ENCODE peak calls at places on chromosomes 12 and 14, in eight cellular contexts. B is CD8-positive, alpha-beta T cell; J is Caco-2; E is left ventricle myocardium inferior; Q is epithelial cell of proximal tubule; O is Peyer's patch; D is heart right ventricle; T is mammary epithelial cell. X is an unnamed sample.

GRCh38 chr14:72666610-72667009 is 227.3 kb downstream of the DPF3 start:
- DNase-seq in B (no peak), J (no peak), E (no peak), Q (peak; percentile 59), O (no peak), D (no peak), T (peak; percentile 90), X (peak; percentile 72)

GRCh38 chr14:88790501-88791251 is 2.1 kb downstream of the EML5 start:
- DNase-seq in B (no peak), J (no peak), E (no peak), Q (no peak), O (no peak), D (no peak), T (no peak), X (no peak)

GRCh38 chr12:4664111-4664510 is 15.2 kb downstream of the NDUFA9 start:
- DNase-seq in B (no peak), J (no peak), E (no peak), Q (peak; percentile 54), O (no peak), D (no peak), T (peak; percentile 61), X (peak; percentile 83)

GRCh38 chr12:51270067-51270846 is at the start of gene SMAGP:
- DNase-seq in B (peak; percentile 44), J (peak; percentile 94), E (peak; percentile 62), Q (no peak), O (peak; percentile 67), D (peak; percentile 64), T (peak; percentile 69), X (peak; percentile 30)

GRCh38 chr12:69415471-69416275 is 54.5 kb upstream of the FRS2 start:
- DNase-seq in B (no peak), J (peak; percentile 89), E (peak; percentile 25), Q (no peak), O (no peak), D (peak; percentile 32), T (peak; percentile 57), X (peak; percentile 95)

GRCh38 chr12:125936502-125936901 is 871.3 kb downstream of the AACS start:
- DNase-seq in B (no peak), J (no peak), E (no peak), Q (no peak), O (no peak), D (no peak), T (no peak), X (no peak)

GRCh38 chr14:87049886-87050820 is 942.8 kb downstream of the GALC start:
- DNase-seq in B (no peak), J (peak; percentile 70), E (no peak), Q (no peak), O (no peak), D (no peak), T (peak; percentile 75), X (peak; percentile 45)

GRCh38 chr12:79555006-79555925 is 135.5 kb downstream of the PAWR start:
- DNase-seq in B (no peak), J (no peak), E (no peak), Q (peak; percentile 61), O (no peak), D (no peak), T (peak; percentile 28), X (peak; percentile 71)

GRCh38 chr14:78005325-78005724 is 164.8 kb upstream of the NRXN3 start:
- DNase-seq in B (no peak), J (no peak), E (no peak), Q (peak; percentile 89), O (no peak), D (no peak), T (peak; percentile 91), X (peak; percentile 77)

GRCh38 chr12:113127791-113128199 is 7.8 kb downstream of the RASAL1 start:
- DNase-seq in B (no peak), J (no peak), E (no peak), Q (no peak), O (no peak), D (no peak), T (no peak), X (no peak)

GRCh38 chr12:131390408-131391100 is 320.3 kb upstream of the SFSWAP start:
- DNase-seq in B (no peak), J (peak; percentile 63), E (no peak), Q (no peak), O (no peak), D (no peak), T (no peak), X (no peak)

GRCh38 chr14:65208548-65208947 is 106.2 kb upstream of the MAX start:
- DNase-seq in B (no peak), J (no peak), E (no peak), Q (no peak), O (no peak), D (no peak), T (no peak), X (no peak)

GRCh38 chr14:105889666-105890473 is 363.5 kb downstream of the TMEM121 start:
- DNase-seq in B (no peak), J (peak; percentile 12), E (peak; percentile 8), Q (no peak), O (no peak), D (peak; percentile 3), T (no peak), X (no peak)

GRCh38 chr12:10153271-10154144 is 18.4 kb downstream of the OLR1 start:
- DNase-seq in B (peak; percentile 61), J (peak; percentile 78), E (peak; percentile 61), Q (no peak), O (peak; percentile 22), D (peak; percentile 70), T (peak; percentile 43), X (peak; percentile 62)

GRCh38 chr14:33315721-33316120 is 377.0 kb downstream of the NPAS3 start:
- DNase-seq in B (no peak), J (no peak), E (no peak), Q (no peak), O (no peak), D (no peak), T (no peak), X (peak; percentile 30)

GRCh38 chr14:100472094-100472455 is 115.1 kb downstream of the BEGAIN start:
- DNase-seq in B (no peak), J (no peak), E (no peak), Q (no peak), O (no peak), D (no peak), T (no peak), X (no peak)

DNA sequence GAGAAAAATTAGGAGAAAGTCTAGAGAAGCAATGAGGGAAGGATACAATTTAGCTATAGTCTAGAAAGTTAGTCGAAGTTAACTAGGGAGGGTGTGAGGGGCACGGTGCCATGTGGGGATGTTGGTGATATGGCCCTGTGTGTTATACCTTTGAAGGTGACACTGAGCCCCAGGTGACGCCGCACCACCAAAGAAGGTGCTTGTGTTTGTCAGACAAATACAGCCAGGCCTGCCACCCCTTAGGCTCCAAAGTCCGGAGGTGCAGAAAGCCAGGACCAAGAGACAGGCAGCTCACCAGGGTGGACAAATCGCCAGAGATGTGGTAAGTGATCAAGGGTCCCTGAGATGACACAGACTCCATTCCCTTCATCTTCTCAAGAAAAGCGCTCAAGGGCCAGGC is 1.1 kb downstream of the C1S start:
- DNase-seq in B (no peak), J (no peak), E (no peak), Q (no peak), O (no peak), D (no peak), T (no peak), X (no peak)
- H3K4me3 ChIP-seq in B (no peak overlapping the region), J (no peak overlapping the region), E (peak overlapping the region; percentile 62), Q (no peak overlapping the region), O (peak overlapping the region; percentile 19), D (peak overlapping the region; percentile 47), T (no peak overlapping the region), X (peak overlapping the region; percentile 60)

DNA sequence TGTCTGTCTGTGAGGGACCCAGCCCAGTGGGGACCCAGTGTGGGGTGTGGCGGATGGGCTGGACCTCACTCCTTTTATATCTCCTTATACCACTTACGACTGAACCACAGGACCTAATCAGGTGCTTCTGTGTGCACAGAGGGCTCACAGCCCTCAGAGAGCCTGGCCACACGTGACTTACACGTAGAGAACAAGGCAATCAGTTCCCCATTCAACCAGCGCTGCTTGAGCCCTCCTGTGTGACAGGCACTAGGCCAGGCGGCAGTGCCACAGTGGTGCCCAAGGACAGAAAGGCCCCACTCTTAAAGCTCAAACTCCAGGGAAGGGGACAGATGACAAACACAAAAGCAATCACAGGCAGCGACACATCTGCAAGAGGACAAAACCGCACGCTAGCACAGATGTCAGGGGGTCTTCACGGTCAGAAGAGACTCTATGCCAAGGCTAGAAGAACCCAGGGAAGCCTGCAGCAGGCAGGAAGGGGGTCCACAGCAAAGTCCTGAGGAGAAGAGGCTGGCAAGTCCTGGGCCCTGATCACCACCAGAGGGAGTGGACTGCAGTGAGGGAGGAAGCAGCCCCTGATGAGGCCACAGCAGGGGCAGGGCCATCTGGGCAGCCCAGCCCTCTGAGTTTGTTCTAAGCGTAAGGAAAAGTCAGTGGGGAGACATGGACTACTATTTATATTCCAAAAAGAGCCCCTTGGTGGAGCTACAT is 39.3 kb downstream of the SETD3 start:
- DNase-seq in B (no peak), J (no peak), E (no peak), Q (no peak), O (no peak), D (no peak), T (no peak), X (peak; percentile 8)
- TF ChIP-seq CTCF in B (no peak), J (peak; percentile 64), E (no peak), Q (peak; percentile 42), O (no peak), D (no peak), T (no peak), X (peak; percentile 13)

DNA sequence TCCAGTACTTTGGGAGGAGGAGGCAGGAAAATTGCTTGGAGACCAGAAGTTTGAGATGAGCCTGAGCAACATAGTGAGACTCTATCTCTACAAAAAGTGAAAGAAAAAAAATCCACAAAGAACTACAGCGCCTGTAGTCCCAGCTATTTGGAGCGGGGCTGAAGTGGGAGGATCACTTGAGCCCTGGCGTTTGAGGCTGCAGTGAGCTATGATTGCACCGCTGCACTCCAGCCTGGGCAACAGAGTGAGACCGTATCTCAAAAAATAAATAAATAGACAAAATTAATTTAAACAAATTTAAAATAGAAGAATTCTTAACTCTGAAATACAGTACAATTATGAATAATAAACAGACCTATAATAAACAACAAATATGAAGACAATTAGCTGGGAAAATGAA is 40.9 kb downstream of the ATL1 start:
- DNase-seq in B (no peak), J (no peak), E (no peak), Q (no peak), O (no peak), D (no peak), T (no peak), X (peak; percentile 43)
- H3K4me3 ChIP-seq in B (no peak overlapping the region), J (no peak overlapping the region), E (no peak overlapping the region), Q (no peak overlapping the region), O (no peak overlapping the region), D (no peak overlapping the region), T (no peak overlapping the region), X (no peak overlapping the region)

DNA sequence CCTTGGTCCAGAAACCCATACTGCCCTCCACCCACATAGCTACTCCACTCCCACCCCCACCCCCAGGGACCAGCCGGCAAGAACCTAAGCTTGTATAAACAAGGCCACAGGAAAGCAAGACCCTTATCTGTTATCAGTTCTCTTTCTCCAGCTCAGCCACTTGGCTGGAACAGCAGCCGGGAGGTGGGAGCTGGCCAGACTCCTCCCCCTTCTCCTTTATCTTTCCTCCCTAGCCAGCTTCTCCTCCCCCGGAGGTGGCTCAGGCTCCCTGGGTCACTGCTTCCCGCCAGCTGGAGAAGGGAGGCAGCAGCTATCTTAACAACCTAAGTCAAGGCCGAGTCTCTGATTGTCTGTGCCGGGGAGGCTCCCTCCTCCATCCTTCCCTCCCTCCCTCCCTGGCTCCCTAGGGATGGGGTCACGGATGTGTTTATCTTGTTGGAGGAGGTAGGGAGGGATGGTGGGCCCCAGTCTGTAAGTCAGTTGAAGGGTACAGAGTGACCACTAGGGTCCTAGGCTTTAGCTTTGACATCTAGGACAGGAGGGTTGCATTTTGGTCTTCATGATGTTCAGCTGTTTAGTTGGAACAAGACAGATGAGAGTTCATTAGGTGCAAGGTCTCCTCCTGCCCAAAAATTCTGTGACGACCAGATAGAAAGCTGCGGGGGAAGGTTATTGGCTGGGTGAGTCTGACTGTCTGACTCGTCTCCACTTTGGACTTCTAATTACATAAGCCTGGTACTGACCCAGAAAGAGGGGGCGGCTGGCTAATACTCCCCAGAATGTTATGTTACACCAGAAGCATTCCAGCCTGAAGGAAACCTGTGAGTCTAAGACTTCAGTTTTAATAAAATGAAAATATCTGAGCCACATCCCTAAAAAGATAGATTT is 29.7 kb downstream of the ZFP36L1 start:
- DNase-seq in B (no peak), J (peak; percentile 88), E (peak; percentile 81), Q (no peak), O (no peak), D (peak; percentile 80), T (peak; percentile 34), X (peak; percentile 80)
- TF ChIP-seq CTCF in B (no peak), J (no peak), E (no peak), Q (no peak), O (no peak), D (no peak), T (no peak), X (no peak)